ENCODE peak calls at places on chromosome 5, in seven cellular contexts. X, W, I, H, R, A and C are unnamed samples.

GRCh38 chr5:63959177-63959982 is 2.9 kb downstream of the HTR1A start:
- DNase-seq in X (no peak), W (peak), I (no peak), H (peak), R (no peak), A (no peak), C (no peak)

GRCh38 chr5:171093598-171093997 is 215.4 kb upstream of the TLX3 start:
- DNase-seq in X (no peak), W (peak), I (no peak), H (no peak), R (no peak), A (no peak), C (no peak)

GRCh38 chr5:128579111-128579510 is 41.1 kb upstream of the FBN2 start:
- DNase-seq in X (no peak), W (no peak), I (no peak), H (no peak), R (no peak), A (no peak), C (no peak)

GRCh38 chr5:43041131-43041668 is 1.1 kb upstream of the ANXA2R start:
- DNase-seq in X (no peak), W (no peak), I (no peak), H (no peak), R (no peak), A (no peak), C (no peak)

GRCh38 chr5:113776832-113777525 is 263.5 kb downstream of the YTHDC2 start:
- DNase-seq in X (no peak), W (no peak), I (peak), H (no peak), R (no peak), A (no peak), C (no peak)

GRCh38 chr5:132825824-132826391 is 4.5 kb downstream of the SHROOM1 start:
- DNase-seq in X (no peak), W (no peak), I (no peak), H (peak), R (no peak), A (no peak), C (no peak)

GRCh38 chr5:174828786-174829510 is 104.6 kb downstream of the MSX2 start:
- DNase-seq in X (no peak), W (no peak), I (no peak), H (no peak), R (no peak), A (no peak), C (no peak)

GRCh38 chr5:95704150-95704549 is 21.4 kb upstream of the SPATA9 start:
- DNase-seq in X (no peak), W (no peak), I (no peak), H (no peak), R (no peak), A (no peak), C (no peak)

GRCh38 chr5:92371889-92372235 is 988.7 kb upstream of the ARRDC3 start:
- DNase-seq in X (no peak), W (no peak), I (no peak), H (no peak), R (no peak), A (no peak), C (no peak)

GRCh38 chr5:132439521-132440206 is 50.9 kb downstream of the IRF1 start:
- DNase-seq in X (no peak), W (no peak), I (no peak), H (no peak), R (no peak), A (no peak), C (no peak)

GRCh38 chr5:40988761-40989510 is 79.6 kb downstream of the C7 start:
- DNase-seq in X (no peak), W (no peak), I (peak), H (no peak), R (no peak), A (no peak), C (no peak)

GRCh38 chr5:34699155-34700077 is 43.3 kb downstream of the RAI14 start:
- DNase-seq in X (peak), W (no peak), I (no peak), H (no peak), R (no peak), A (no peak), C (no peak)

GRCh38 chr5:113546711-113547159 is 33.2 kb downstream of the YTHDC2 start:
- DNase-seq in X (no peak), W (no peak), I (no peak), H (no peak), R (no peak), A (no peak), C (no peak)

GRCh38 chr5:3818612-3819011 is 223.0 kb downstream of the IRX1 start:
- DNase-seq in X (no peak), W (no peak), I (no peak), H (no peak), R (no peak), A (no peak), C (no peak)

GRCh38 chr5:25516136-25516535 is 871.4 kb upstream of the CDH10 start:
- DNase-seq in X (no peak), W (no peak), I (no peak), H (no peak), R (no peak), A (no peak), C (no peak)

GRCh38 chr5:173707392-173707791 is 90.9 kb upstream of the BOD1 start:
- DNase-seq in X (no peak), W (peak), I (no peak), H (no peak), R (no peak), A (no peak), C (no peak)

GRCh38 chr5:163888366-163888765 is 382.9 kb downstream of the MAT2B start:
- DNase-seq in X (no peak), W (no peak), I (no peak), H (no peak), R (no peak), A (no peak), C (no peak)

GRCh38 chr5:34452170-34452828 is 203.8 kb upstream of the RAI14 start:
- DNase-seq in X (no peak), W (no peak), I (no peak), H (no peak), R (no peak), A (no peak), C (no peak)

GRCh38 chr5:92460505-92460904 is 1077.4 kb upstream of the ARRDC3 start:
- DNase-seq in X (no peak), W (no peak), I (no peak), H (no peak), R (no peak), A (no peak), C (no peak)

GRCh38 chr5:153866176-153866575 is 172.5 kb downstream of the FAM114A2 start:
- DNase-seq in X (no peak), W (no peak), I (no peak), H (no peak), R (no peak), A (no peak), C (no peak)

GRCh38 chr5:159033351-159033657 is 66.4 kb downstream of the EBF1 start:
- DNase-seq in X (no peak), W (no peak), I (no peak), H (no peak), R (no peak), A (no peak), C (no peak)

GRCh38 chr5:78621269-78621871 is 27.2 kb downstream of the LHFPL2 start:
- DNase-seq in X (no peak), W (no peak), I (no peak), H (no peak), R (no peak), A (no peak), C (no peak)

GRCh38 chr5:1765141-1765879 is 34.3 kb downstream of the MRPL36 start:
- DNase-seq in X (no peak), W (no peak), I (no peak), H (no peak), R (no peak), A (no peak), C (no peak)

GRCh38 chr5:135246923-135247795 is 151.9 kb downstream of the MACROH2A1 start:
- DNase-seq in X (peak), W (no peak), I (no peak), H (peak), R (no peak), A (no peak), C (no peak)

GRCh38 chr5:107997338-107997979 is 326.7 kb upstream of the EFNA5 start:
- DNase-seq in X (no peak), W (no peak), I (no peak), H (no peak), R (no peak), A (no peak), C (no peak)

GRCh38 chr5:140588311-140589070 is 23.9 kb downstream of the SLC35A4 start:
- DNase-seq in X (no peak), W (no peak), I (no peak), H (no peak), R (no peak), A (no peak), C (no peak)

GRCh38 chr5:68798877-68799276 is 294.9 kb upstream of the SLC30A5 start:
- DNase-seq in X (no peak), W (no peak), I (no peak), H (no peak), R (no peak), A (no peak), C (no peak)

GRCh38 chr5:72849546-72849945 is 33.1 kb downstream of the TNPO1 start:
- DNase-seq in X (no peak), W (no peak), I (no peak), H (no peak), R (no peak), A (no peak), C (no peak)

GRCh38 chr5:176429972-176430371 is 13.6 kb upstream of the CLTB start:
- DNase-seq in X (no peak), W (no peak), I (peak), H (no peak), R (no peak), A (no peak), C (no peak)

GRCh38 chr5:19903611-19904010 is 84.4 kb downstream of the CDH18 start:
- DNase-seq in X (no peak), W (no peak), I (no peak), H (no peak), R (no peak), A (no peak), C (no peak)

GRCh38 chr5:139668064-139668880 is 20.1 kb downstream of the CXXC5 start:
- DNase-seq in X (peak), W (peak), I (no peak), H (no peak), R (peak), A (no peak), C (no peak)

GRCh38 chr5:749101-749670 is 35.3 kb downstream of the ZDHHC11B start:
- DNase-seq in X (no peak), W (peak), I (no peak), H (no peak), R (no peak), A (no peak), C (no peak)

GRCh38 chr5:751496-751895 is 33.0 kb downstream of the ZDHHC11B start:
- DNase-seq in X (no peak), W (peak), I (no peak), H (no peak), R (no peak), A (no peak), C (no peak)

DNA sequence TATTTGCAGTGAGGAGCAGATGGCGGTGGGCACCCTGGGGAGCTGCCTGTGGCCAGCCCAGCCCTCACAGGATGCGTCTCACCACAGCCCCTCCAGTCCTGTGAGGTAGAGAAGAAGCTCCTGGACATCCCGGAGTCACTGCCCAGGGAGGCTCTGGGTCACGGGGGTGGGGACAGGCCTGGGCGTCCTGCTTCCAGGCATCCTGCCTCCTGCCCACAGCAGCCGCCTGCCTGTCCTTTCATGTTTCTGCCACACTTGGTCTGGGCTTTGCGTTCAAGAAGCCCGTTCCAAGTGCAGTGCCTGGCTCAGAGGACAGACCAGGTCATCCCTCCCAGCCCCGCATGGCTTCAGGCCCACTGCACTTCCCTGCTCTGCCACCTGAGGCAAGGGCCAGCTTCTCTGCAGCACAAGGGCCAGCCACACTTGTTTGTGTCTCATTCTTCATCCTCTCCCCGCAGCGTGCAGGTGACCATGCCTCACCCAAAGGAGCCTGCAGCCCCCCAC is 38.2 kb downstream of the ZDHHC11B start:
- DNase-seq in X (no peak), W (peak), I (no peak), H (no peak), R (no peak), A (no peak), C (no peak)
- TF ChIP-seq TAF1 in X (no peak), W (no peak), I (no peak), H (no peak), R (no peak), A (no peak), C (no peak)

DNA sequence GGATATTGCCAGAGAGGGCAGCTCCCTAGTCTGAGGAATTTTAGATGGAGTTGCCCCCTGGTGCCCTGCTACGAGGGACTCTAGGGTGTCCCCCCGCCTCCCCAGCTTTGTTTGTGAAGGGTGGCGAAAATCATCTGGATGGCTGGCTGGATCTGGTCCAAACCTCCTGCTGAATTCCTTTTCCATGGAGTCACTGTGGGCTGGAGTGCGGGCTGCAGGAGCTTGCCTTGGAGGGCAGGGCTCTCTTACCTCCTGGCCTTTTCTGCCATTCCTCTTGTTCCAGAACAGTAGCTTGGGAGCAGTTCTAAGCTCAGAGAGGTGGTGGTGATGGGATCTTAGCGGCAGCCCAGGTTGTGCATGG is 2.1 kb downstream of the SYNPO start:
- DNase-seq in X (no peak), W (no peak), I (peak), H (no peak), R (no peak), A (no peak), C (no peak)
- TF ChIP-seq POLR2AphosphoS5 in X (no peak), W (peak), I (no peak), H (no peak), R (no peak), A (no peak), C (no peak)

DNA sequence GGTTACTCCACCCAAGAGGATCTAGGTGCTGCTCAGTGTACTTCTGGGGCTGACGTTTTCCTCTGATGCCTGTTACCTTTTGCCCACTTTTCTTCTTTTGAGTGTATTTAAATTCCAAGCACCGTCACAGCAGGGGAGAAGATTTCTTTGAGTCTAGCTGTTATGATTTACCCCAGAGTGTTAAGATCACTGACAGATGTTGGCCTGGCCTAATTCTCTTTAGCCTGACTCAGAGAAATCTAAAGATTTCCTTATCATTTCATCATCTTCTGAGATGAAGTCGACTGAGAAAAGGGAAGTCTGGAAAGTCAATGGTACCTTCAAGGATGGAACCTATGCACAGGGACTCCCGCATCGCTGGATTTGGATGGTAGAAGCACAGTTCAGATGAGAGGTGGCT is 191.6 kb downstream of the FBXL7 start:
- DNase-seq in X (no peak), W (no peak), I (no peak), H (no peak), R (no peak), A (no peak), C (no peak)
- TF ChIP-seq TAF1 in X (no peak), W (no peak), I (no peak), H (no peak), R (no peak), A (no peak), C (no peak)

GRCh38 chr5:126178521-126178920 is 244.7 kb upstream of the GRAMD2B start:
- DNase-seq in X (no peak), W (no peak), I (no peak), H (no peak), R (no peak), A (no peak), C (no peak)

GRCh38 chr5:126184474-126184873 is 238.7 kb upstream of the GRAMD2B start:
- DNase-seq in X (no peak), W (no peak), I (no peak), H (no peak), R (no peak), A (no peak), C (no peak)

GRCh38 chr5:126186210-126186609 is 237.0 kb upstream of the GRAMD2B start:
- DNase-seq in X (no peak), W (no peak), I (no peak), H (no peak), R (no peak), A (no peak), C (no peak)

GRCh38 chr5:126188804-126189203 is 234.4 kb upstream of the GRAMD2B start:
- DNase-seq in X (no peak), W (no peak), I (no peak), H (no peak), R (no peak), A (no peak), C (no peak)

DNA sequence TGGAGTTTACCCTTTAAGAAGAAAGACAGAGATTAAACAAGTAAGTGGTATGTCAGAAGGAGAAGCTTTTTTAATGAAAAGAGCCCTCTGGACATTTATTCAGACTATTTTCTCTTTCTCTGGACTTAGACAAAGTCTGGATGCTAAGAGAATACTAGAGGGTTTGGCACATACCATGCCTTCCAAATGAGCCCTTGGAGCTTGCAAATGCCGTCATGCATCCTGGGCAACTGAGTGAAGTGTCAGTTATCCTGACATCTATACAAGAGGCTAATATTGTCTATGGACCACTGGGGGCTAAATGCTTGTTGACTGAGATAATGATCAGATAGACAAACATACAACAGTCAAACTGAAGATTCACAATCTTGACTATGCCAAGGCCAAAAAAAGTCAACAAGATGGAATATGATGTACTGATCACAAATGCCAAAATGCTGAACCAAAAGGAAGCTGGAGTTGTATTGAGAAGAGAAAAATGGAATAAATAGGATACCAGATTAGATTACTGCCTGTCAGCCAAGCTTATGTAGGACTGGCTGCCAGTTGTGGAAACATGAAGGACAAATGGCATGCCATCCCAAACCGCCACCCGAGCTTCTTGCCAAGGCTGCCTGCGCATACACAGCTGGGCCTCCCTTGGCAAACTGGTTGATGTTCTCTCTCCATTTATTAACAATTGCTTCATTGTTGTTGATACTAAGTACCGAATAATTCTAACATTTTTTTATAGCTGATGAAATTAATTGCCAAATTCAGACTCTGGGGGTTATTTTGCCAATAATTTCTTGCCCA is 240.1 kb upstream of the GRAMD2B start:
- DNase-seq in X (no peak), W (no peak), I (no peak), H (no peak), R (no peak), A (no peak), C (no peak)
- TF ChIP-seq POLR2AphosphoS5 in X (no peak), W (no peak), I (no peak), H (no peak), R (no peak), A (no peak), C (no peak)

DNA sequence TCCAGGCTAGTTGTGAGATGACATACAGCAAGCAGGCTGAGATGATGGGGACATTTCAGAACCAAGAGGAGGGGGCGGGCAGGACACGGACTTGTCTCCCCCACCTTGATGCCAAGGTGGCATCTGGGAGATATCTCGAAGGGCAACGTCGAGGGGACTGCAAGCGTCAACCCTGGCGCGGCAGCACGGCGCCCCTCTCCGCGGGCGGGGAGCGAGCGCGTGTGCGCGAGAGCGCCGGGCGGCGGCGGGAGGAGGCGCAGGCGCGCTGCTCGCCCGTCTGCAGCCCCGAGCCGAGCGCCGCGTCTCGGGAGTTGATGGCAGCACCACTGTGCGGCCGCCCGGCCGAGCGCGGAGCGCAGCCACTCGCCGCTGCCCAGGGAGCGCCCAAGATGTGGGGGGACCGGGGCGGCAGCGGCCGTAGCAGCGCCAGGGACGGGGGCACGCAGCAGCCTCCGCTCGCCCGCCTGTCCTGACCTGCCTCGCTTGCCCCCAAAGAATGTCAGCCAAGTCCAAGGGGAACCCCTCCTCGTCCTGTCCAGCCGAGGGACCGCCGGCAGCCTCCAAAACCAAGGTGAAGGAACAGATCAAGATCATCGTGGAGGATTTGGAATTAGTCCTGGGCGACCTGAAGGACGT is at the start of gene PRR16:
- DNase-seq in X (peak), W (peak), I (no peak), H (peak), R (no peak), A (no peak), C (peak)
- TF ChIP-seq TAF1 in X (no peak), W (no peak), I (no peak), H (no peak), R (no peak), A (no peak), C (no peak)

GRCh38 chr5:149445739-149446369 is 66.8 kb upstream of the IL17B start:
- DNase-seq in X (peak), W (no peak), I (peak), H (no peak), R (no peak), A (no peak), C (no peak)
- TF ChIP-seq POLR2AphosphoS5 in X (no peak), W (peak), I (no peak), H (no peak), R (no peak), A (no peak), C (no peak)

GRCh38 chr5:156329197-156329611 is 2.2 kb downstream of the SGCD start:
- DNase-seq in X (no peak), W (no peak), I (no peak), H (no peak), R (no peak), A (no peak), C (no peak)
- TF ChIP-seq TAF1 in X (no peak), W (no peak), I (no peak), H (no peak), R (no peak), A (no peak), C (no peak)